ENCODE peak calls at places on chromosomes 16 and 17, in four cellular contexts. E, D, Y and V are unnamed samples.

GRCh38 chr16:29688172-29688571 is 9.2 kb downstream of the QPRT start:
- DNase-seq in E (no peak), D (no peak), Y (no peak), V (no peak)

GRCh38 chr17:16339402-16339801 is 13.9 kb downstream of the CENPV start:
- DNase-seq in Y (no peak), E (no peak), D (no peak), V (no peak)

GRCh38 chr16:76535-77272 is 1.3 kb upstream of the MPG start:
- DNase-seq in E (no peak), D (peak; percentile 97), Y (no peak), V (no peak)

GRCh38 chr16:56783332-56783731 is 53.4 kb downstream of the NUP93 start:
- DNase-seq in E (no peak), Y (no peak), D (no peak), V (no peak)

GRCh38 chr17:8791910-8792270 is 7.3 kb downstream of the MFSD6L start:
- DNase-seq in E (no peak), D (peak; percentile 17), Y (no peak), V (no peak)

GRCh38 chr16:22732315-22732840 is 81.6 kb upstream of the HS3ST2 start:
- DNase-seq in E (no peak), D (no peak), Y (no peak), V (no peak)

GRCh38 chr17:564526-564925 is 150.1 kb downstream of the VPS53 start:
- DNase-seq in Y (no peak), D (no peak), E (no peak), V (no peak)

GRCh38 chr17:49180303-49180702 is 30.1 kb downstream of the GNGT2 start:
- DNase-seq in Y (peak; percentile 49), D (peak; percentile 93), E (no peak), V (peak; percentile 79)

GRCh38 chr17:8746501-8747236 is 2.0 kb upstream of the CCDC42 start:
- DNase-seq in Y (no peak), D (no peak), E (no peak), V (peak; percentile 39)

GRCh38 chr17:74212262-74212912 is 984 bp upstream of the TTYH2 start:
- DNase-seq in D (no peak), Y (no peak), E (no peak), V (no peak)

GRCh38 chr16:70250748-70251650 is 741 bp downstream of the EXOSC6 start:
- DNase-seq in E (no peak), Y (no peak), D (peak; percentile 75), V (peak; percentile 61)

GRCh38 chr17:31433091-31433790 is 41.8 kb downstream of the RAB11FIP4 start:
- DNase-seq in D (no peak), Y (no peak), E (no peak), V (no peak)

GRCh38 chr16:12425134-12425941 is 378.3 kb downstream of the CPPED1 start:
- DNase-seq in E (no peak), D (no peak), Y (no peak), V (peak; percentile 69)

GRCh38 chr16:23907457-23907902 is 71.7 kb downstream of the PRKCB start:
- DNase-seq in D (no peak), E (no peak), Y (no peak), V (no peak)

GRCh38 chr16:17724242-17724898 is 253.6 kb upstream of the XYLT1 start:
- DNase-seq in Y (no peak), E (peak; percentile 72), D (no peak), V (no peak)

GRCh38 chr17:2150871-2151270 is 96.0 kb downstream of the HIC1 start:
- DNase-seq in Y (no peak), D (peak; percentile 76), E (no peak), V (no peak)